ENCODE peak calls at places on chromosomes 5 and 9, in nine cellular contexts. I is NB4, C is fibroblast of the aortic adventitia, H is IMR-90, L is K562, N is fibroblast of lung, Y is coronary artery, G is AG04450, Z is cardiac fibroblast. U is an unnamed sample.

GRCh38 chr5:14109041-14109747 is 33.9 kb upstream of the TRIO start:
- DNase-seq in H (peak; percentile 75), Y (no peak), C (peak; percentile 61), L (no peak), G (no peak), I (no peak), N (peak; percentile 51), Z (peak; percentile 90), U (peak; percentile 77)

GRCh38 chr5:99037668-99038067 is 108.9 kb upstream of the CHD1 start:
- DNase-seq in N (no peak), L (no peak), G (no peak), C (no peak), I (peak; percentile 25), Z (no peak), Y (no peak), H (no peak), U (peak; percentile 14)

GRCh38 chr9:71761938-71762353 is 6.4 kb downstream of the CEMIP2 start:
- DNase-seq in Y (no peak), H (no peak), G (no peak), I (no peak), N (no peak), Z (no peak), L (peak; percentile 37), C (no peak), U (no peak)

GRCh38 chr5:53892236-53892635 is 331.8 kb downstream of the NDUFS4 start:
- DNase-seq in G (no peak), L (no peak), C (no peak), H (peak; percentile 18), Z (no peak), I (no peak), Y (no peak), N (peak; percentile 46), U (no peak)

GRCh38 chr9:70061776-70062175 is 18.1 kb downstream of the MAMDC2 start:
- DNase-seq in C (peak; percentile 27), N (peak; percentile 16), H (peak; percentile 44), Z (peak; percentile 54), G (no peak), L (no peak), Y (no peak), I (no peak), U (no peak)

GRCh38 chr5:5321137-5321536 is 101.3 kb upstream of the ICE1 start:
- DNase-seq in C (no peak), G (no peak), Y (no peak), I (no peak), L (no peak), H (no peak), N (no peak), Z (no peak), U (no peak)

GRCh38 chr5:135222771-135223170 is 176.3 kb downstream of the MACROH2A1 start:
- DNase-seq in H (no peak), C (no peak), N (no peak), G (no peak), I (no peak), Z (no peak), Y (no peak), L (no peak), U (no peak)

GRCh38 chr9:97514531-97514930 is 13.1 kb downstream of the TMOD1 start:
- DNase-seq in G (no peak), N (no peak), I (no peak), L (no peak), Z (no peak), Y (no peak), H (no peak), C (no peak), U (no peak)

GRCh38 chr5:3715048-3715447 is 119.4 kb downstream of the IRX1 start:
- DNase-seq in L (no peak), Y (no peak), G (no peak), C (no peak), I (no peak), Z (no peak), N (no peak), H (no peak), U (no peak)

GRCh38 chr9:113309204-113309813 is 6.1 kb upstream of the RNF183 start:
- DNase-seq in C (peak; percentile 73), L (peak; percentile 36), H (peak; percentile 59), Z (peak; percentile 65), I (peak; percentile 52), G (peak; percentile 10), N (peak; percentile 70), Y (no peak), U (no peak)

GRCh38 chr9:128151343-128152132 is 2.3 kb downstream of the LCN2 start:
- DNase-seq in I (no peak), N (no peak), Y (no peak), Z (no peak), L (peak; percentile 19), G (no peak), C (no peak), H (no peak), U (no peak)

GRCh38 chr9:89448381-89448780 is 49.5 kb downstream of the SEMA4D start:
- DNase-seq in Y (no peak), N (no peak), I (no peak), Z (no peak), G (no peak), C (no peak), L (no peak), H (no peak), U (no peak)

GRCh38 chr5:1652873-1653707 is 129.3 kb upstream of the LPCAT1 start:
- DNase-seq in I (peak; percentile 57), Y (peak; percentile 56), Z (no peak), C (no peak), L (no peak), N (no peak), H (no peak), G (no peak), U (no peak)

GRCh38 chr9:69584746-69585145 is 87.4 kb downstream of the APBA1 start:
- DNase-seq in I (no peak), L (no peak), Y (no peak), C (peak; percentile 49), Z (peak; percentile 17), G (no peak), H (no peak), N (no peak), U (no peak)

GRCh38 chr9:110995511-110996340 is 42.5 kb downstream of the LPAR1 start:
- DNase-seq in C (peak; percentile 39), G (no peak), L (no peak), N (peak; percentile 51), H (peak; percentile 54), Z (peak; percentile 46), I (no peak), Y (no peak), U (no peak)
- H3K4me3 ChIP-seq in C (no peak overlapping the region), G (no peak overlapping the region), L (no peak overlapping the region), N (no peak overlapping the region), H (no peak overlapping the region), Z (no peak overlapping the region), I (no peak overlapping the region), Y (no peak overlapping the region), U (no peak overlapping the region)

GRCh38 chr5:16033196-16033925 is 146.2 kb downstream of the MARCHF11 start:
- DNase-seq in I (no peak), Y (no peak), N (no peak), H (no peak), C (no peak), G (no peak), L (no peak), Z (no peak), U (no peak)

GRCh38 chr5:16037121-16037520 is 142.5 kb downstream of the MARCHF11 start:
- DNase-seq in H (no peak), G (no peak), Y (no peak), N (no peak), I (no peak), C (no peak), L (no peak), Z (no peak), U (no peak)

GRCh38 chr5:16034640-16035039 is 145.0 kb downstream of the MARCHF11 start:
- DNase-seq in L (no peak), G (no peak), Z (no peak), Y (no peak), N (no peak), C (no peak), H (no peak), I (no peak), U (no peak)
- H3K4me3 ChIP-seq in L (no peak overlapping the region), G (no peak overlapping the region), Z (no peak overlapping the region), Y (no peak overlapping the region), N (no peak overlapping the region), C (no peak overlapping the region), H (no peak overlapping the region), I (no peak overlapping the region), U (no peak overlapping the region)

GRCh38 chr9:137275937-137276756 is 1.4 kb upstream of the TOR4A start:
- DNase-seq in Z (no peak), H (no peak), Y (no peak), G (no peak), C (no peak), I (no peak), L (no peak), N (no peak), U (no peak)

GRCh38 chr9:137278061-137278912 is 761 bp downstream of the TOR4A start:
- DNase-seq in N (no peak), G (no peak), L (peak; percentile 66), H (no peak), C (no peak), Y (peak; percentile 72), I (peak; percentile 77), Z (no peak), U (no peak)

GRCh38 chr9:137276757-137277328 is 683 bp upstream of the TOR4A start:
- DNase-seq in Z (peak; percentile 72), N (peak; percentile 77), Y (no peak), G (no peak), L (peak; percentile 89), H (peak; percentile 38), C (peak; percentile 74), I (peak; percentile 91), U (no peak)

GRCh38 chr9:137278913-137279711 is 1.6 kb downstream of the TOR4A start:
- DNase-seq in H (no peak), Y (peak; percentile 70), N (no peak), I (no peak), G (no peak), C (no peak), Z (no peak), L (no peak), U (no peak)

DNA sequence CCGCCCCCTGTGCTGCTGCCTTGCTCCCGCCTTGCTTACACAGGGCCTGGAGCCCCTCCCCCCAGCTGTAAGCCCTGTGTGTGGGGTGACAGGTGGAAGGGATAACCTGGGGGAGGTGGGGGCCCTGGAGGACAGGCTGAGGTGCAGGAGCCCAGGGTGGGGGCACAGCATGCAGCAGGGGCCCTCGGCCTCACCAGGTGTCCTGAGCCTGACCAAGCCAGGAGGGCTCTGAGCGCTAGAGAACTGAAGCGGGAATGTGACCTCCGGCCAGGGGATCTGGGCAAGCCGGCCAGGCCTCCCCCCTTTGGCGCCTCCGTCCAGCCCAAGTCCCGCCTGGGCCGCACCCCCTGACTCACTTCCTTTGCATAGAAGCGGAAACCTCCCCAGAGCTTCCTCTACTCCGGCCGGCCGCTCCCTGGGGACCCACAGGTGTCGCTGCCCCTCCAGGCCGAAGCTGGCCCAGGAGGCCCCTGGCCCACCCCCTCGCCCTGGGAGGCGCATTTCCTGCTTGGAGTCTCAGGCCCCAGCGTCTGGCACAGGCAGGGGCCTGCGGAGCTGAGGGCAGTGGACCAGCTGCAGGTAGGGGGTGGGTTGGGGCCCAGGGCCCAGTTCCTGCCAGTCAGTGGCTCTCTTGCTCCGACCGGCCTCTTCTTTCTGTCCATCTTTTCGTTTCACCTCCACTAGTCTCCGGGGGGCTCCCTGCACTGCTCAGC is at the start of gene TOR4A:
- DNase-seq in C (peak; percentile 84), H (peak; percentile 86), Z (peak; percentile 92), G (peak; percentile 54), N (peak; percentile 87), I (peak; percentile 95), Y (peak; percentile 85), L (peak; percentile 94), U (peak; percentile 34)
- H3K4me3 ChIP-seq in C (peak within 1 kb of the TSS; percentile 74), H (peak within 1 kb of the TSS; percentile 80), Z (peak within 1 kb of the TSS; percentile 61), G (peak within 1 kb of the TSS; percentile 77), N (peak within 1 kb of the TSS; percentile 86), I (peak within 1 kb of the TSS; percentile 63), Y (peak within 1 kb of the TSS; percentile 67), L (peak within 1 kb of the TSS; percentile 88), U (no peak within 1 kb of the TSS)

GRCh38 chr5:160398806-160399205 is 1.0 kb downstream of the FAM200C start:
- DNase-seq in G (no peak), L (no peak), Y (no peak), I (no peak), H (peak; percentile 59), C (peak; percentile 59), N (peak; percentile 33), Z (peak; percentile 54), U (no peak)
- H3K4me3 ChIP-seq in G (peak overlapping the region; percentile 73), L (peak overlapping the region; percentile 64), Y (peak overlapping the region; percentile 78), I (peak overlapping the region; percentile 83), H (peak overlapping the region; percentile 79), C (peak overlapping the region; percentile 91), N (peak overlapping the region; percentile 87), Z (peak overlapping the region; percentile 72), U (peak overlapping the region; percentile 70)